ENCODE peak calls at places on chromosome 13, in four cellular contexts. X is NCI-H2171, E is heart left ventricle, T is MV-4-11. B is an unnamed sample.

GRCh38 chr13:114102521-114103288 is 29.7 kb downstream of the RASA3 start:
- DNase-seq in X (no peak), E (no peak), T (no peak), B (no peak)

GRCh38 chr13:102561933-102562332 is 34.9 kb upstream of the TPP2 start:
- DNase-seq in X (no peak), E (no peak), T (no peak), B (no peak)

GRCh38 chr13:21590231-21590630 is 13.7 kb downstream of the MICU2 start:
- DNase-seq in X (no peak), E (no peak), T (no peak), B (no peak)

GRCh38 chr13:44759723-44760360 is 183.7 kb upstream of the TSC22D1 start:
- DNase-seq in X (no peak), E (no peak), T (no peak), B (no peak)

GRCh38 chr13:27064252-27064995 is 107.2 kb downstream of the USP12 start:
- DNase-seq in X (no peak), E (no peak), T (no peak), B (no peak)

GRCh38 chr13:40366119-40366518 is 300.3 kb downstream of the FOXO1 start:
- DNase-seq in X (no peak), E (no peak), T (peak), B (no peak)

GRCh38 chr13:103960011-103960410 is 893.8 kb upstream of the SLC10A2 start:
- DNase-seq in X (no peak), E (no peak), T (no peak), B (no peak)

GRCh38 chr13:20492036-20492435 is 33.6 kb downstream of the CRYL1 start:
- DNase-seq in X (no peak), E (no peak), T (no peak), B (no peak)

GRCh38 chr13:98202026-98202425 is 25.0 kb upstream of the RNF113B start:
- DNase-seq in X (peak), E (no peak), T (no peak), B (no peak)

GRCh38 chr13:23673354-23673753 is 103.1 kb downstream of the TNFRSF19 start:
- DNase-seq in X (no peak), E (no peak), T (no peak), B (no peak)

GRCh38 chr13:41590643-41591042 is 133.3 kb downstream of the RGCC start:
- DNase-seq in X (no peak), E (no peak), T (no peak), B (no peak)